ENCODE peak calls at places on chromosome 7, in nine cellular contexts. B is H1, O is SK-N-SH, A is HCT116, W is upper lobe of left lung, K is OCI-LY7, I is testis, E is pancreas, Z is kidney. Y is an unnamed sample.

GRCh38 chr7:100753750-100754149 is 20.4 kb downstream of the ZAN start:
- DNase-seq in B (no peak), O (no peak), A (no peak), W (no peak), K (no peak), I (no peak), E (no peak), Z (no peak), Y (no peak)

GRCh38 chr7:4220011-4220410 is 462.1 kb upstream of the FOXK1 start:
- DNase-seq in B (no peak), O (no peak), A (no peak), W (no peak), K (no peak), I (no peak), E (no peak), Z (no peak), Y (no peak)

GRCh38 chr7:132035517-132036362 is 479.3 kb upstream of the PODXL start:
- DNase-seq in B (no peak), O (no peak), A (no peak), W (no peak), K (no peak), I (peak; percentile 74), E (no peak), Z (no peak), Y (no peak)

GRCh38 chr7:7693881-7694280 is 24.5 kb downstream of the RPA3 start:
- DNase-seq in B (no peak), O (no peak), A (peak; percentile 51), W (no peak), K (no peak), I (no peak), E (no peak), Z (no peak), Y (no peak)

GRCh38 chr7:78301361-78301760 is 502.8 kb downstream of the PHTF2 start:
- DNase-seq in B (no peak), O (no peak), A (no peak), W (no peak), K (no peak), I (no peak), E (no peak), Z (no peak), Y (no peak)

GRCh38 chr7:140688341-140688740 is 8.2 kb upstream of the NDUFB2 start:
- DNase-seq in B (no peak), O (no peak), A (no peak), W (no peak), K (no peak), I (no peak), E (no peak), Z (no peak), Y (no peak)

GRCh38 chr7:110539216-110539615 is 551.7 kb upstream of the LRRN3 start:
- DNase-seq in B (no peak), O (no peak), A (no peak), W (no peak), K (no peak), I (no peak), E (no peak), Z (no peak), Y (no peak)

GRCh38 chr7:47277321-47277781 is 304.6 kb downstream of the TNS3 start:
- DNase-seq in B (no peak), O (no peak), A (no peak), W (no peak), K (no peak), I (no peak), E (no peak), Z (peak; percentile 58), Y (no peak)

GRCh38 chr7:73973091-73973490 is 54.9 kb upstream of the ELN start:
- DNase-seq in B (no peak), O (no peak), A (no peak), W (peak; percentile 12), K (no peak), I (peak; percentile 0), E (no peak), Z (peak; percentile 67), Y (no peak)

DNA sequence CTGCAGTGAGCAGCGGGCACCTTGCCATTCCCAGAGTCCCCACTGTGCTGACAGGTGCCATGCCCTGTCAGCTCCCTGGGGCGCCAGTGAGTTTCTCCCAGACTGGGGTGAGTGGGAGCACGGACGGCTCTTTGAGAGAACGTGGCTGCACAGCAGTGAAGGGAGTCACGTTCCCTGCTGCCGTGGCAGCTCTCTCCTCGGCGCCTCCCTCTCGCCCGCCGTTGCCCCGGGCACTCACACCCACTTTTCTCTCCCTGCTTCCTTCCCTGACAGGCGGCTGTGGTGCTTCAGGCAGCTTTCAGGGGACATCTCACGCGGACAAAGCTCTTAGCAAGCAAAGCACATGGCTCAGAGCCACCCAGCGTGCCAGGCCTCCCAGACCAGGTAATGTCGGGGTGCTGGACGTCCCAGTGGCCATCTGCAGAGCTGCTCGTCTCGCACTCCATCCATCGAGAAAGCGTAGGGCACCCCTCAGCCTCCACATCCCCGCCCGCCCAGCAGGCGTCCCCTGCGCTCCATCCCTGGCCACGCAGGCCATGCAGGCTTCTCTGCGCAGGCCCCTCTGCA is 27.1 kb upstream of the TTYH3 start:
- DNase-seq in B (peak; percentile 52), O (peak; percentile 70), A (no peak), W (no peak), K (no peak), I (no peak), E (no peak), Z (no peak), Y (no peak)
- H3K4me1 ChIP-seq in B (peaks cover 7% of the 10 kb centered on the region), O (no peaks in the 10 kb centered on the region), A (no peaks in the 10 kb centered on the region), W (peaks cover 23% of the 10 kb centered on the region), K (no peaks in the 10 kb centered on the region), I (peaks cover 5% of the 10 kb centered on the region), E (no peaks in the 10 kb centered on the region), Z (peaks cover 13% of the 10 kb centered on the region), Y (no peaks in the 10 kb centered on the region)

DNA sequence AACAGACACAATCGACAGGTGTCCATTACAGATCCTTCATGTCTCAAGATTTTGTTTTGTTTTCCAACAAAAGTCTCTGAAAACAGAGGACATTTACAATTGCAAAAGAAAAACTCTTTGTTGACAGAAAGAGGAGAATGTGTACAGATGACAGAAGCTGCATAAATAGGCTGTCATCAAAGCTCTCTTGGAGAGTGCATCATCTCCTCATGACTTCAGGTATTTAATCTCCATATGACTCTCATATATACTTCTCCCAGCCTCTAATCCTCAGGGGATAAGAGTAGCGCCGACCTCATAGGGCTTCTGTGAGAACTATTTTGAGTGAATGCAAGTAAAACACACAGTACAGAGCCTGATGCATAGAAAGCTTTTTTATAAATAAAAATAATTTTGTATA is 48.1 kb upstream of the SEPTIN7 start:
- DNase-seq in B (no peak), O (no peak), A (no peak), W (no peak), K (no peak), I (no peak), E (no peak), Z (no peak), Y (no peak)
- H3K27ac ChIP-seq in B (no peak overlapping the region), O (peak overlapping the region; percentile 78), A (no peak overlapping the region), W (no peak overlapping the region), K (no peak overlapping the region), I (no peak overlapping the region), E (no peak overlapping the region), Z (no peak overlapping the region), Y (peak overlapping the region; percentile 72)

DNA sequence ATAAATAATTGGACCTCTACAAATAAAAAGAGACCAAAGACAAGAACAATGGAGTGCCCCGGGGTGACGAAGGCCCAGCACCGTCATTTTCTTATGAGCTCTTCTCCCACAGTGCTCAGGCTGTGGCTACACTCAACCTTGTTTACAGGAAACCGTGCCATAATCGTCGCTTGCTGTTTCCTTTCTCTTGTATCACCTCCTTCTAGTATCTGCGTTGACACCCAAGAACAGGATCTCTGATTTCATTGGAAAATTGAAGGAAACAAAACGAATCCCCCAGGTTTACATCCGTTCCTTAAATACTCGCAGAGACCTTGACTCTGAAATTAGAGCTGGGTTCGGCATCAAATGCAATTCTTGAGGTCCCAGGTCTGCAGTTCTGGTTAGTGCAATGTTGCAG is 1.7 kb upstream of the IGFBP3 start:
- DNase-seq in B (no peak), O (no peak), A (no peak), W (no peak), K (peak; percentile 8), I (no peak), E (no peak), Z (no peak), Y (no peak)
- H3K4me1 ChIP-seq in B (peaks cover 28% of the 10 kb centered on the region), O (peaks cover 26% of the 10 kb centered on the region), A (peaks cover 29% of the 10 kb centered on the region), W (peaks cover 29% of the 10 kb centered on the region), K (peaks cover 4% of the 10 kb centered on the region), I (peaks cover 5% of the 10 kb centered on the region), E (no peaks in the 10 kb centered on the region), Z (peaks cover 23% of the 10 kb centered on the region), Y (no peaks in the 10 kb centered on the region)

GRCh38 chr7:2270495-2270894 is 28.5 kb downstream of the NUDT1 start:
- DNase-seq in B (no peak), O (no peak), A (no peak), W (no peak), K (no peak), I (no peak), E (no peak), Z (no peak), Y (no peak)
- H3K27ac ChIP-seq in B (no peak overlapping the region), O (no peak overlapping the region), A (no peak overlapping the region), W (no peak overlapping the region), K (no peak overlapping the region), I (no peak overlapping the region), E (no peak overlapping the region), Z (no peak overlapping the region), Y (no peak overlapping the region)